ENCODE peak calls at places on chromosomes 11 and 22, in six cellular contexts. P is PC-3, Z is H9, K is endodermal cell, M is neural progenitor cell, I is fibroblast of lung. O is an unnamed sample.

GRCh38 chr11:95512682-95513081 is 276.9 kb downstream of the FAM76B start:
- DNase-seq in P (peak; percentile 63), Z (no peak), K (no peak), M (no peak), I (peak; percentile 96), O (peak; percentile 34)

GRCh38 chr11:925496-926301 is at the start of gene AP2A2:
- DNase-seq in P (peak; percentile 90), Z (peak; percentile 86), K (peak; percentile 94), M (peak; percentile 98), I (peak; percentile 88), O (peak; percentile 86)

GRCh38 chr11:26704249-26704648 is 17.6 kb downstream of the SLC5A12 start:
- DNase-seq in P (no peak), Z (no peak), K (no peak), M (no peak), I (no peak), O (peak; percentile 59)

GRCh38 chr11:27718853-27719574 is 18.8 kb upstream of the BDNF start:
- DNase-seq in P (peak; percentile 47), Z (peak; percentile 72), K (peak; percentile 90), M (peak; percentile 91), I (peak; percentile 51), O (peak; percentile 17)

GRCh38 chr11:43790444-43790794 is 90.2 kb upstream of the ALKBH3 start:
- DNase-seq in P (peak; percentile 9), Z (no peak), K (no peak), M (no peak), I (peak; percentile 11), O (no peak)

GRCh38 chr22:17903564-17904295 is 120.6 kb downstream of the MICAL3 start:
- DNase-seq in P (no peak), Z (no peak), K (peak; percentile 56), M (peak; percentile 92), I (no peak), O (no peak)

GRCh38 chr22:19635644-19636043 is 78.7 kb upstream of the SEPTIN5 start:
- DNase-seq in P (no peak), Z (no peak), K (peak; percentile 13), M (no peak), I (no peak), O (no peak)

GRCh38 chr11:69947772-69948255 is 128.6 kb upstream of the FGF3 start:
- DNase-seq in P (no peak), Z (no peak), K (no peak), M (no peak), I (no peak), O (no peak)

GRCh38 chr11:33709471-33709870 is 8.8 kb upstream of the C11orf91 start:
- DNase-seq in P (no peak), Z (no peak), K (no peak), M (no peak), I (no peak), O (no peak)

GRCh38 chr22:48803171-48803992 is 1024.3 kb downstream of the BRD1 start:
- DNase-seq in P (no peak), Z (no peak), K (peak; percentile 30), M (no peak), I (no peak), O (no peak)

GRCh38 chr22:37139762-37140161 is 10.0 kb downstream of the IL2RB start:
- DNase-seq in P (no peak), Z (no peak), K (peak; percentile 66), M (no peak), I (no peak), O (no peak)

GRCh38 chr11:106708348-106708747 is 309.9 kb downstream of the GUCY1A2 start:
- DNase-seq in P (no peak), Z (no peak), K (peak; percentile 57), M (peak; percentile 5), I (no peak), O (no peak)

GRCh38 chr11:398826-399225 is 4.8 kb downstream of the PKP3 start:
- DNase-seq in P (no peak), Z (no peak), K (no peak), M (no peak), I (peak; percentile 13), O (no peak)

GRCh38 chr11:46271875-46272815 is 5.3 kb upstream of the CREB3L1 start:
- DNase-seq in P (no peak), Z (no peak), K (no peak), M (no peak), I (no peak), O (peak; percentile 70)

GRCh38 chr22:42270512-42271190 is at the start of gene TCF20:
- DNase-seq in P (peak; percentile 64), Z (no peak), K (peak; percentile 89), M (peak; percentile 92), I (peak; percentile 63), O (peak; percentile 81)

GRCh38 chr11:110763249-110764011 is 51.2 kb upstream of the ARHGAP20 start:
- DNase-seq in P (no peak), Z (no peak), K (no peak), M (no peak), I (peak; percentile 86), O (peak; percentile 68)

GRCh38 chr11:47460571-47461235 is 11.8 kb upstream of the RAPSN start:
- DNase-seq in P (no peak), Z (no peak), K (no peak), M (no peak), I (no peak), O (no peak)

GRCh38 chr22:25090225-25090651 is 109.4 kb upstream of the CRYBB3 start:
- DNase-seq in P (no peak), Z (no peak), K (no peak), M (no peak), I (no peak), O (no peak)

GRCh38 chr11:128868851-128869671 is 2.0 kb upstream of the KCNJ1 start:
- DNase-seq in P (no peak), Z (no peak), K (no peak), M (no peak), I (no peak), O (no peak)

GRCh38 chr22:47608421-47608820 is 846.0 kb downstream of the TBC1D22A start:
- DNase-seq in P (no peak), Z (no peak), K (no peak), M (no peak), I (no peak), O (no peak)

GRCh38 chr11:111231836-111232235 is 13.7 kb upstream of the POU2AF2 start:
- DNase-seq in P (no peak), Z (no peak), K (no peak), M (no peak), I (peak; percentile 65), O (no peak)

GRCh38 chr11:128582496-128583366 is 4.6 kb downstream of the ETS1 start:
- DNase-seq in P (peak; percentile 97), Z (peak; percentile 86), K (peak; percentile 85), M (peak; percentile 50), I (peak; percentile 95), O (no peak)

GRCh38 chr11:9091044-9091936 is at the start of gene SCUBE2:
- DNase-seq in P (no peak), Z (peak; percentile 45), K (peak; percentile 74), M (peak; percentile 68), I (no peak), O (peak; percentile 26)

GRCh38 chr11:19510468-19510867 is 202.2 kb upstream of the NAV2 start:
- DNase-seq in P (no peak), Z (no peak), K (no peak), M (no peak), I (no peak), O (no peak)

GRCh38 chr11:19511066-19511412 is 201.6 kb upstream of the NAV2 start:
- DNase-seq in P (no peak), Z (no peak), K (no peak), M (no peak), I (peak; percentile 2), O (no peak)

GRCh38 chr11:19512621-19513020 is 200.0 kb upstream of the NAV2 start:
- DNase-seq in P (no peak), Z (no peak), K (no peak), M (no peak), I (no peak), O (no peak)

GRCh38 chr11:19511413-19512183 is 201.0 kb upstream of the NAV2 start:
- DNase-seq in P (no peak), Z (no peak), K (no peak), M (no peak), I (peak; percentile 73), O (peak; percentile 23)

DNA sequence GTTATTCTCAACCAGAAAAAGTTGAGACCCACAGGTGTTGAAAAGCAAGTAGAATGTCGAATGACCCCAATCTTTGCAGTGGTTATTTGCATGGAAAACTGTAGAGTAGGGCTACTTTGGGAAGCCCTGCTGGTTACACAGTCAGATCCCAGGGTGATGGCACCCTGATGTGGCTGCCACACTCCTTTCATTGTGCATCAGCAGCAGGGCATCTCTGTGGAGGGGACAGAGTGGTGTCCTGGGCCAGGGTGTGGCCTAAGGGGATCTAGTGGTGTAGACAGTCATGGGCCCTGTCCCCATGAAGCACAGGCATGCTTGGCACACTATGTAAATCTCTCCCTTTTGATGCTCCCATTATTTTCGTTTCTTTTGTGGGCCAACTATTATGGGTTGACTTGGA is 199.4 kb upstream of the NAV2 start:
- DNase-seq in P (no peak), Z (no peak), K (no peak), M (no peak), I (no peak), O (no peak)
- H3K27ac ChIP-seq in P (no peak overlapping the region), Z (no peak overlapping the region), K (no peak overlapping the region), M (no peak overlapping the region), I (no peak overlapping the region), O (no peak overlapping the region)

DNA sequence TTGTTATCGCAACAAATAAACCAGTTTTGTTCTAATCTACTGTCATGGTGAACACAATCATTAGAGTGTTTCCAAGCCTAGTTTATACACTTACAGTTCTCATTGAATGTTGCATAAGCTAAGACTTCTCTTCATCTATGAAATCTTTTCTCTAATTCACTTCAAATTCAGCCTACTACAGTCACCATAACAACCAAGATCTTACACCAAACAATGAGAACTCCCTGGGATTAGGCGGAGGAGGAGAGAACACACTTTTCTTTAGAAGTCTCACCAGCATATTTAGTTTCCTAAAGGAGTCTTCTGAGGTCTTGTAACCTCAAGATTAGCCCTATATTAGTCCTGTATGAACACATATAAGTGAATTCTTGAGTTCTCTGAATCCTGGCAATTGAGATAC is 1889.7 kb downstream of the LRRC4C start:
- DNase-seq in P (no peak), Z (no peak), K (no peak), M (peak; percentile 2), I (no peak), O (no peak)
- H3K9ac ChIP-seq in P (no peak overlapping the region), Z (no peak overlapping the region), K (no peak overlapping the region), M (no peak overlapping the region), I (no peak overlapping the region), O (no peak overlapping the region)

DNA sequence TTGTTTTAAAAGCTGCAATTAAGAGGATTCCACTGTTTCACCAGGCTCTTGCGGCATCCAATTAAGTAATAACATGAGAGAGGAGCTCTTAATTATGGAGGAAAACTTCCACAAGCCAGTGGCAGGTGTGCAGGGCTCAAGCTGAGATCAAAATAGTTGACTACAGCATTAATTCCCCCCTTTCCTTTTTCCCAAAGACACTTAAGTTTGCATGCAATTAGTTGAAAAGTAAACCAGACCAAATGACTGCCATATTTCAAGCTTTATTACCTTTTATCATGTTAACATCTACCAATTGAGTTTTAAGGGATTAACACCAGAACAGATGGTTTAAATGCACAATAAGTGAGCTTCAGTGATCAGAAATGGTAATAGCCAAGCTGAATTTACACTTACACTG is 32.1 kb downstream of the FAM168A start:
- DNase-seq in P (no peak), Z (no peak), K (no peak), M (no peak), I (no peak), O (no peak)
- H3K27ac ChIP-seq in P (no peak overlapping the region), Z (no peak overlapping the region), K (no peak overlapping the region), M (no peak overlapping the region), I (no peak overlapping the region), O (no peak overlapping the region)

DNA sequence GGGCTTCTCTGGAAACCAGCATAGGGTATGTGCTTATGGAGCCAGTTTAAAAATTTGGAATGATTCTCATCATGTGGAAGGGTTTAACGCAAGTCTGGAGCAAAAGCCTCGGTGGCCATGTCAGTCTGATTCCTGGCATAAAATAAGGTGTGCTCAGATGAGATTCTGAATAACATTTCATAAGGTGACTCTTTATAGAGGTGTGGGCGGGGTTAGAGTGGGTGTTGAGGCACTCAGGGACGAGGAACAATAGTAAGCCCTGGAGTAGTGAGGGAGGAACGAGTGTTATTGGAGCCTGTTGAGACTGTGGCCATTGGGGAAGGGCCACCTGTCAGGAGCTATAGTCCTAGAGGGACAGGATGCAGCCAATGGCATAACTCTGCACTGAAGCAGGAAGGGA is 13.0 kb upstream of the KIRREL3 start:
- DNase-seq in P (no peak), Z (no peak), K (peak; percentile 19), M (no peak), I (no peak), O (no peak)
- H3K9ac ChIP-seq in P (no peak overlapping the region), Z (no peak overlapping the region), K (no peak overlapping the region), M (no peak overlapping the region), I (no peak overlapping the region), O (no peak overlapping the region)